ENCODE peak calls at places on chromosomes 4 and X, in seven cellular contexts. One of them, this sample, is unnamed.

GRCh38 chrX:17291998-17292658 is 82.9 kb upstream of the NHS start:
- DNase-seq in AG09309: no peak
- DNase-seq in Peyer's patch: no peak
- DNase-seq in PC-3: no peak
- DNase-seq in BJ: no peak
- DNase-seq in left lung: no peak
- DNase-seq in WERI-Rb-1: no peak
- DNase-seq in this sample: no peak

GRCh38 chr4:1578968-1579833 is 104.9 kb downstream of the FAM53A start:
- DNase-seq in AG09309: no peak
- DNase-seq in Peyer's patch: peak
- DNase-seq in PC-3: peak
- DNase-seq in BJ: peak
- DNase-seq in left lung: peak
- DNase-seq in WERI-Rb-1: peak
- DNase-seq in this sample: peak

GRCh38 chr4:123892997-123893745 is 496.6 kb downstream of the SPRY1 start:
- DNase-seq in AG09309: peak
- DNase-seq in Peyer's patch: no peak
- DNase-seq in PC-3: no peak
- DNase-seq in BJ: no peak
- DNase-seq in left lung: no peak
- DNase-seq in WERI-Rb-1: peak
- DNase-seq in this sample: no peak

GRCh38 chr4:1080432-1080831 is 32.9 kb downstream of the RNF212 start:
- DNase-seq in AG09309: no peak
- DNase-seq in Peyer's patch: no peak
- DNase-seq in PC-3: no peak
- DNase-seq in BJ: no peak
- DNase-seq in left lung: no peak
- DNase-seq in WERI-Rb-1: no peak
- DNase-seq in this sample: no peak

GRCh38 chr4:8587469-8588195 is 4.9 kb upstream of the CPZ start:
- DNase-seq in AG09309: no peak
- DNase-seq in Peyer's patch: no peak
- DNase-seq in PC-3: no peak
- DNase-seq in BJ: no peak
- DNase-seq in left lung: no peak
- DNase-seq in WERI-Rb-1: no peak
- DNase-seq in this sample: no peak

GRCh38 chrX:76148011-76148665 is 24.7 kb upstream of the PBDC1 start:
- DNase-seq in AG09309: no peak
- DNase-seq in Peyer's patch: no peak
- DNase-seq in PC-3: peak
- DNase-seq in BJ: no peak
- DNase-seq in left lung: no peak
- DNase-seq in WERI-Rb-1: no peak
- DNase-seq in this sample: no peak

GRCh38 chr4:154312246-154312645 is 179.4 kb downstream of the DCHS2 start:
- DNase-seq in AG09309: no peak
- DNase-seq in Peyer's patch: no peak
- DNase-seq in PC-3: no peak
- DNase-seq in BJ: no peak
- DNase-seq in left lung: no peak
- DNase-seq in WERI-Rb-1: no peak
- DNase-seq in this sample: no peak

GRCh38 chr4:47801481-47802002 is 36.3 kb downstream of the CORIN start:
- DNase-seq in AG09309: no peak
- DNase-seq in Peyer's patch: no peak
- DNase-seq in PC-3: no peak
- DNase-seq in BJ: no peak
- DNase-seq in left lung: no peak
- DNase-seq in WERI-Rb-1: no peak
- DNase-seq in this sample: no peak

GRCh38 chr4:42280327-42281095 is 116.8 kb upstream of the SHISA3 start:
- DNase-seq in AG09309: no peak
- DNase-seq in Peyer's patch: no peak
- DNase-seq in PC-3: peak
- DNase-seq in BJ: no peak
- DNase-seq in left lung: no peak
- DNase-seq in WERI-Rb-1: no peak
- DNase-seq in this sample: no peak

GRCh38 chrX:53452812-53453211 is 18.6 kb upstream of the HSD17B10 start:
- DNase-seq in AG09309: no peak
- DNase-seq in Peyer's patch: no peak
- DNase-seq in PC-3: no peak
- DNase-seq in BJ: no peak
- DNase-seq in left lung: no peak
- DNase-seq in WERI-Rb-1: no peak
- DNase-seq in this sample: no peak

GRCh38 chrX:109440475-109440874 is 41.4 kb downstream of the GUCY2F start:
- DNase-seq in AG09309: no peak
- DNase-seq in Peyer's patch: no peak
- DNase-seq in PC-3: no peak
- DNase-seq in BJ: no peak
- DNase-seq in left lung: no peak
- DNase-seq in WERI-Rb-1: no peak
- DNase-seq in this sample: no peak

GRCh38 chr4:123386608-123387007 is 10.0 kb upstream of the SPRY1 start:
- DNase-seq in AG09309: no peak
- DNase-seq in Peyer's patch: no peak
- DNase-seq in PC-3: no peak
- DNase-seq in BJ: no peak
- DNase-seq in left lung: no peak
- DNase-seq in WERI-Rb-1: no peak
- DNase-seq in this sample: no peak

GRCh38 chrX:143306991-143307965 is 210.0 kb downstream of the SPANXN3 start:
- DNase-seq in AG09309: no peak
- DNase-seq in Peyer's patch: no peak
- DNase-seq in PC-3: no peak
- DNase-seq in BJ: no peak
- DNase-seq in left lung: no peak
- DNase-seq in WERI-Rb-1: no peak
- DNase-seq in this sample: no peak

GRCh38 chr4:122666527-122667245 is 45.8 kb upstream of the IL21 start:
- DNase-seq in AG09309: peak
- DNase-seq in Peyer's patch: no peak
- DNase-seq in PC-3: peak
- DNase-seq in BJ: peak
- DNase-seq in left lung: no peak
- DNase-seq in WERI-Rb-1: no peak
- DNase-seq in this sample: no peak

GRCh38 chr4:6644792-6645530 is 4.5 kb downstream of the MRFAP1 start:
- DNase-seq in AG09309: no peak
- DNase-seq in Peyer's patch: no peak
- DNase-seq in PC-3: no peak
- DNase-seq in BJ: no peak
- DNase-seq in left lung: no peak
- DNase-seq in WERI-Rb-1: no peak
- DNase-seq in this sample: no peak

GRCh38 chrX:41781500-41781899 is 57.5 kb downstream of the GPR82 start:
- DNase-seq in AG09309: no peak
- DNase-seq in Peyer's patch: no peak
- DNase-seq in PC-3: peak
- DNase-seq in BJ: no peak
- DNase-seq in left lung: no peak
- DNase-seq in WERI-Rb-1: peak
- DNase-seq in this sample: no peak

GRCh38 chr4:124095596-124095995 is 616.9 kb downstream of the ANKRD50 start:
- DNase-seq in AG09309: no peak
- DNase-seq in Peyer's patch: no peak
- DNase-seq in PC-3: no peak
- DNase-seq in BJ: no peak
- DNase-seq in left lung: no peak
- DNase-seq in WERI-Rb-1: no peak
- DNase-seq in this sample: no peak

GRCh38 chrX:45849261-45849660 is 648.6 kb upstream of the DIPK2B start:
- DNase-seq in AG09309: peak
- DNase-seq in Peyer's patch: no peak
- DNase-seq in PC-3: peak
- DNase-seq in BJ: no peak
- DNase-seq in left lung: no peak
- DNase-seq in WERI-Rb-1: no peak
- DNase-seq in this sample: no peak

DNA sequence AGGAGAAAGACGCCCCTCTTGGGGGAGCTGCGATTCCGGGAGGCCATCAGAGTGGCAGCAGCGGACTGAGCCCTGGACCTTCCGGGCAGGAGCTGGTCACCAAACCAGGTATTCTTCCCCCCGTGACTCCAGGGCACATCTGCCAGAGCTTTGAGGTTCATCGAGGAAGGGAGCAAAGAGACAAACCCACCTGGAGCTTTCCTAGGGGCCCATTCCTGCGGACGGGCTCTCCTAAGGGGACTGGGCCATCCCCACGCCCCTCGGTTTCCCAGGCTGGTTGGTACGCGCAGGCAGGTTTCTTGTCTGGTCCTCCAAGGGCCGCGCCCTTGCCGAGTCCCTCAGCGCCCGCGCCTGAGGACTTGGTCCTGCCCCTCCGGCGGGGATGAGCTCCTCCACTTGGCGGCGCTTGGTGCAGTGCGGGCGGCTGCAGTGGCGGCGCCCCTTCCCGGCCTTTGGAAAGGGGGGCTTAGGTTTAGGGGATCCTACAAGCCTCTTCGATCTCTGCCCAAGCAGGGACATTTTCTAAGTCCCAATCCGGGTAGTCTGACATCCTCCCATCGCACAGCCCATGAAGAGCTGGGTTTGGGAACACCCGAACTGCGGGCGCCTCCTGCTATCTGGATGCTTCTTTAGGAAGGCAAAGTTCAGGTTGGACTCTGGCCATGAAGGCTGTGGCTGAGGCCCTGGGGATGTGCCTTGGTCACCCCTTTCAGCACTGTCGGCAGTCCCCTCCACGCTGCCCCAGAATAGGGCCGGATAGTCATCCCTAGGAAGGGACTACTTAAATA is 543 bp downstream of the STBD1 start:
- DNase-seq in AG09309: peak
- DNase-seq in Peyer's patch: no peak
- DNase-seq in PC-3: peak
- DNase-seq in BJ: no peak
- DNase-seq in left lung: peak
- DNase-seq in WERI-Rb-1: peak
- DNase-seq in this sample: no peak
- H3K4me3 ChIP-seq in AG09309: peak
- H3K4me3 ChIP-seq in Peyer's patch: peak
- H3K4me3 ChIP-seq in PC-3: peak
- H3K4me3 ChIP-seq in BJ: peak
- H3K4me3 ChIP-seq in left lung: peak
- H3K4me3 ChIP-seq in WERI-Rb-1: peak
- H3K4me3 ChIP-seq in this sample: peak

GRCh38 chrX:12951590-12951965 is 23.3 kb upstream of the TMSB4X start:
- DNase-seq in AG09309: no peak
- DNase-seq in Peyer's patch: no peak
- DNase-seq in PC-3: no peak
- DNase-seq in BJ: no peak
- DNase-seq in left lung: no peak
- DNase-seq in WERI-Rb-1: no peak
- DNase-seq in this sample: no peak
- H3K4me3 ChIP-seq in AG09309: no peak
- H3K4me3 ChIP-seq in Peyer's patch: peak
- H3K4me3 ChIP-seq in PC-3: no peak
- H3K4me3 ChIP-seq in BJ: no peak
- H3K4me3 ChIP-seq in left lung: no peak
- H3K4me3 ChIP-seq in WERI-Rb-1: no peak
- H3K4me3 ChIP-seq in this sample: no peak

DNA sequence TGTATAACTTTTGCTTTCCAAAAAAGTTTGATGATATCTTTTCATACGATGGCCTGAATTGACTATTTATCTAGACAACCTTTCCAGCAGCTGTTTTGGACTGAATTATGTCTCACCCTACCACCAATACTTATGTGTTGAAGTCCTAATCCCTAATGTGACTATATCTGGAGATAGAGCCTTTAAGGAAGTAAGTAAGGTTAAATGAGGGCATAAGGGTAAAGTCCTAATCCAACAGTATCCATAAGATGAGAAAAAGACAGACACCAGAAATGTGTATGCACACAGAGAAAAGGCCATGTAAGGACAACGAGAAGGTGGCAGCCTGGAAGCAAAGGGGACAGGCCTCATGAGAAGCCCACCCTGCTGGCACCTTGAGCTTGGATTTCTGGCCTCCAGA is 86.6 kb upstream of the PPARGC1A start:
- DNase-seq in AG09309: no peak
- DNase-seq in Peyer's patch: no peak
- DNase-seq in PC-3: no peak
- DNase-seq in BJ: no peak
- DNase-seq in left lung: no peak
- DNase-seq in WERI-Rb-1: no peak
- DNase-seq in this sample: no peak
- H3K4me3 ChIP-seq in AG09309: no peak
- H3K4me3 ChIP-seq in Peyer's patch: no peak
- H3K4me3 ChIP-seq in PC-3: no peak
- H3K4me3 ChIP-seq in BJ: no peak
- H3K4me3 ChIP-seq in left lung: no peak
- H3K4me3 ChIP-seq in WERI-Rb-1: no peak
- H3K4me3 ChIP-seq in this sample: no peak

DNA sequence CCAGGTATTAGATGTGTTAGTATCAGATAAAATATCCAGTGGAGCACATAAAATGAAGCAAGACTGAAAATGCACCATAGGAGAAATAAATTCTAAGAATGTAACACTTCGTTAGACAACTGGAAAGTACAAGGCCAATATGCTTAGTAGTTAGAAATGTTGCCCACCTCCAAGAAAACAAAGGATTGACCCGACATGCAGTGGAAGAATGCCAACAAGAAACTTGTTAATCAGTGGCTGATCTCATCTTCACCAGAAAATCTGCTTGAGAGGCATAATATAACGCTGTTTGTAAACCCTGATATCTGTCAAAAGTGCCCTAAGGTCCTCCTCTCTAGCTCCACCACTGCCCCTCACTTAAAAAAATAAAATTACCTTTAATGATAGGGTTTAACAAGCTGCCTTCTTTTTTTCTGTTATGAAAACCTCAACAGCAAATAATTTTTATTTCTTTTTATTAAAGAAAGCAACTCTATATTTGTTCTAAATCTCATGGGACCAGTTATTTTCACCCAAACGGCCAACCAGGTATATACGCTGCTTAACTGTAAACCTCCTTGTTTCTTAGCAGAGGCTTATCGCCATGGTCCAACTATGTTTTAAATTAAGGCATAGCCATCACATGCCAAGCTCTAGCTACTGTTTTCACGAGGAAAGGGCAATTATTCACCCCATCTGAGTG is 1.8 kb downstream of the RASGEF1B start:
- DNase-seq in AG09309: no peak
- DNase-seq in Peyer's patch: no peak
- DNase-seq in PC-3: no peak
- DNase-seq in BJ: no peak
- DNase-seq in left lung: no peak
- DNase-seq in WERI-Rb-1: no peak
- DNase-seq in this sample: no peak
- H3K4me3 ChIP-seq in AG09309: no peak
- H3K4me3 ChIP-seq in Peyer's patch: peak
- H3K4me3 ChIP-seq in PC-3: peak
- H3K4me3 ChIP-seq in BJ: no peak
- H3K4me3 ChIP-seq in left lung: peak
- H3K4me3 ChIP-seq in WERI-Rb-1: peak
- H3K4me3 ChIP-seq in this sample: peak

This sample was measured in coronary artery.